ENCODE peak calls at places on chromosome X, in five cellular contexts. J is MM.1S, E is hepatocyte, L is HCT116, X is GM23248. I is an unnamed sample.

GRCh38 chrX:9677098-9677739 is 88.4 kb downstream of the GPR143 start:
- DNase-seq in J (peak), E (no peak), L (no peak), X (peak), I (no peak)

GRCh38 chrX:154734101-154734781 is 16.6 kb downstream of the GAB3 start:
- DNase-seq in J (no peak), E (no peak), L (no peak), X (peak), I (no peak)

GRCh38 chrX:131987252-131987651 is 35.9 kb upstream of the STK26 start:
- DNase-seq in J (peak), E (no peak), L (no peak), X (no peak), I (no peak)

GRCh38 chrX:31297881-31298280 is 226.0 kb upstream of the FTHL17 start:
- DNase-seq in J (no peak), E (no peak), L (no peak), X (no peak), I (no peak)

GRCh38 chrX:148871422-148872152 is 371.2 kb downstream of the AFF2 start:
- DNase-seq in J (no peak), E (no peak), L (no peak), X (peak), I (no peak)

GRCh38 chrX:10507181-10507580 is 113.2 kb downstream of the MID1 start:
- DNase-seq in J (no peak), E (no peak), L (no peak), X (no peak), I (no peak)

GRCh38 chrX:104921606-104922205 is 298.8 kb downstream of the TEX13A start:
- DNase-seq in J (no peak), E (no peak), L (no peak), X (no peak), I (no peak)

GRCh38 chrX:53882331-53882730 is 161.9 kb downstream of the PHF8 start:
- DNase-seq in J (no peak), E (peak), L (no peak), X (peak), I (no peak)

GRCh38 chrX:154779261-154779660 is 16.6 kb downstream of the DKC1 start:
- DNase-seq in J (no peak), E (no peak), L (no peak), X (peak), I (no peak)

GRCh38 chrX:18650662-18651061 is 21.2 kb downstream of the RS1 start:
- DNase-seq in J (no peak), E (no peak), L (no peak), X (no peak), I (no peak)

GRCh38 chrX:136710324-136710951 is 62.5 kb downstream of the CD40LG start:
- DNase-seq in J (peak), E (no peak), L (no peak), X (peak), I (no peak)

GRCh38 chrX:153052534-153052933 is 3.7 kb upstream of the PNMA3 start:
- DNase-seq in J (no peak), E (no peak), L (no peak), X (no peak), I (no peak)

GRCh38 chrX:153060095-153060445 is 3.8 kb downstream of the PNMA3 start:
- DNase-seq in J (no peak), E (no peak), L (no peak), X (no peak), I (no peak)

GRCh38 chrX:153057281-153057680 is 1.0 kb downstream of the PNMA3 start:
- DNase-seq in J (no peak), E (no peak), L (no peak), X (no peak), I (peak)

GRCh38 chrX:153059191-153060094 is 3.2 kb downstream of the PNMA3 start:
- DNase-seq in J (no peak), E (no peak), L (no peak), X (no peak), I (no peak)

GRCh38 chrX:153055827-153056748 is at the start of gene PNMA3:
- DNase-seq in J (no peak), E (peak), L (no peak), X (peak), I (peak)
- TF ChIP-seq EZH2phosphoT487 in J (no peak), E (no peak), L (no peak), X (no peak), I (no peak)

GRCh38 chrX:2345562-2345961 is 155.2 kb downstream of the DHRSX start:
- DNase-seq in J (no peak), E (no peak), L (no peak), X (no peak), I (no peak)
- TF ChIP-seq EZH2phosphoT487 in J (no peak), E (no peak), L (no peak), X (no peak), I (no peak)

GRCh38 chrX:22746081-22746480 is 253.7 kb upstream of the DDX53 start:
- DNase-seq in J (no peak), E (no peak), L (no peak), X (no peak), I (no peak)

GRCh38 chrX:22748093-22748999 is 251.4 kb upstream of the DDX53 start:
- DNase-seq in J (peak), E (peak), L (peak), X (peak), I (peak)
- TF ChIP-seq EZH2phosphoT487 in J (no peak), E (no peak), L (no peak), X (no peak), I (no peak)

GRCh38 chrX:80807606-80808159 is 2.0 kb downstream of the BRWD3 start:
- DNase-seq in J (peak), E (no peak), L (no peak), X (peak), I (peak)
- TF ChIP-seq EZH2phosphoT487 in J (no peak), E (no peak), L (no peak), X (no peak), I (no peak)

GRCh38 chrX:153598541-153599191 is at the start of gene CCNQ:
- DNase-seq in J (peak), E (peak), L (no peak), X (peak), I (peak)
- TF ChIP-seq EZH2phosphoT487 in J (no peak), E (no peak), L (no peak), X (no peak), I (no peak)

GRCh38 chrX:106263817-106264216 is 95.7 kb downstream of the PWWP3B start:
- DNase-seq in J (no peak), E (no peak), L (no peak), X (no peak), I (no peak)
- TF ChIP-seq EZH2phosphoT487 in J (no peak), E (no peak), L (no peak), X (no peak), I (no peak)

GRCh38 chrX:125621588-125621927 is 301.9 kb downstream of the TEX13C start:
- DNase-seq in J (no peak), E (no peak), L (no peak), X (no peak), I (no peak)

GRCh38 chrX:125622899-125623298 is 303.2 kb downstream of the TEX13C start:
- DNase-seq in J (no peak), E (no peak), L (no peak), X (no peak), I (no peak)

DNA sequence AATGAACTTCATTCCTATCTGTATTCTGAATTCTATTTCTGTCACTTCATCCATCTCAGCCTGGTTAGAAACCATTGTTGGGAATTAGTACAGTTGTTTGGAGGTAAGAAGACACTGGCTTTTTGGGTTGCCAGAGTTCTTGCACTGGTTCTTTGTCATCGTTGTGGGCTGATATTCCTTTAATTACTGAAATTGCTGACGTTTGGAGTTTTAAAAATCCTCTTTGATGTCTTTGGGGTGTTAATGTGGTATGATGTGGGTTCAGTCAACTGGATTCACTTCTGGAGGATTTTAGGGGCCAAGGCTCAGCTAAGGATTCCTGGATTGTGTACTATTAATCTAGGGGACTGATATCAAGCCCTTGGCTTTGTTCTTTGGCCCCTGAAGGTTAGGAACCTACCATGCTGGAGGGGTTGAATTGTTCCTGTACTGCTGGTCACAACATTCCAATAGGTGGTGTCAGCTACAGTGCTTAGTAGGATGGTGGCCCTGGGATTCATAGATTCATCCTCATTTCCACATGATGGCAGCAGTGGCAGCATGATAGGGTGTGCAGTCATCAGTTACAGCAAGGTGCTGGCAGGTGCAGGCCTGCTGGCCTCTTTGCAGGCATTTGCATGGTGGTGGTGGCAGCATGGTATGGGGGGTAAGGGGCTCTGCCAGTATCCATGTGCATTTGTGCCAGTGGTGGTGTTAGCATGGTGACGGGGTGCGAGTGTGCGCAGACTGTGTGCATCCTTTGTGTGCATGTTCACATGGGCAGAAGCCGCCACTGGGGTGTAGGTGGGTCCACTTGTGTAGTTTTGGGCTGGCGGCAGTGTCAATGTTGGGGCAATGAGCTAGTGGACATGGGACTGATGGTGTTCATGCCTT is 301.3 kb downstream of the TEX13C start:
- DNase-seq in J (no peak), E (no peak), L (no peak), X (no peak), I (no peak)
- TF ChIP-seq EZH2phosphoT487 in J (no peak), E (no peak), L (no peak), X (no peak), I (no peak)

DNA sequence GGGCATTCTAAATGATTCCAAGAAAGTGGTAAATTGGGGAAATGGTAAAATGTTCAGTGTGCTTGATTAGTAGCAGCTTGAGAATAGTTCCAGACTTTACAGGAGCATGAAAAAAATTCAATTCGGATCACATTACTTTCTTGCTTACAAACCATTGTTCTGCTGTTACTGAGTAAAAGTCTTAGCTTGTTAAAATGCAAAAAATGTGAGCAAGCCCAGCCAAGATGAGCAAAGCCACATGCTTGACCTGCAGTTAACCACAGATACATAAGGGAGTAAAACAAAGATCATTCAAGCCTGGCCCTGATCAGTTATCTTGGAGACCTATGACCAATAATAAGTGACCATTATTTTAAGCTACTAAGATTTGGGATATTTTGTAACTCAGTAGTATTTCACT is 562.9 kb upstream of the MAGEB2 start:
- DNase-seq in J (no peak), E (no peak), L (no peak), X (peak), I (no peak)
- TF ChIP-seq EZH2phosphoT487 in J (no peak), E (no peak), L (no peak), X (no peak), I (no peak)

DNA sequence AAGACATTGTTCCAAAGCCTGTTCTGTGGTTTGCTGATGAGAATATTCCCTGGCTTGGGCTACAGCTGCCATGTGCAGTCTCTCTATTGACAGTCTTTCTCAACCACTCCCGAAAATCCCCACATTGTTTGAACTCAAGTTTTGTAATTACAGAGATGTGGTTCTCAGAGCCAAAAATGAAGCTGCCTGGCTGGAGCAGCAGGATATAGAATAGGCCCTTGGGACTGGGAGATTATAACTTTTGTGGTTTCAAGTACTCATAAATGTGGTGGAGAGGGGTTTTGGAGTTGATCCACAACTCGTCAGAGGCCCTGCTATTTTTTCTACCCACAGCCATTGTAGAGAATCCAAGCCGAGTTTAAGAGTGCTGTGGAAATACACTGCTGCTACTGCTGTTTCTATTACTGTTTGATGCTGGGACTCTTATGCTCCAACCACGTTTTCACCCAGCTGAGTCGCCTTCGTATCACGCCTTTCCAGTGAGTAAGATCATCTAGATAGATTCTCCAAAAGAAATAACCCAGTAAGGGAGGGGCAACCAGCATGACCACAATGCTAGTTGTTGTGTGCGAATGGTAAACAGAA is 57.1 kb upstream of the ATXN3L start:
- DNase-seq in J (no peak), E (peak), L (no peak), X (peak), I (peak)
- TF ChIP-seq EZH2phosphoT487 in J (no peak), E (peak), L (no peak), X (peak), I (no peak)

I was measured in SK-N-SH.